ENCODE peak calls at places on chromosomes 11 and 22, in ten cellular contexts. I, H, P, Q, W, R, Y, U, B and L are unnamed samples.

GRCh38 chr11:82810326-82810725 is 76.7 kb upstream of the FAM181B start:
- DNase-seq in P (no peak), R (no peak), Q (no peak), U (no peak), Y (no peak), H (no peak), I (no peak), W (no peak), B (no peak), L (no peak)

GRCh38 chr11:2316169-2316962 is 14.6 kb downstream of the TSPAN32 start:
- DNase-seq in R (no peak), P (no peak), I (no peak), B (no peak), U (peak; percentile 43), Y (no peak), W (no peak), H (no peak), Q (no peak), L (no peak)

GRCh38 chr11:65219930-65220213 is 38.1 kb downstream of the CAPN1 start:
- DNase-seq in Q (no peak), H (no peak), P (no peak), I (no peak), B (no peak), Y (no peak), R (no peak), W (no peak), U (peak; percentile 2), L (no peak)

GRCh38 chr11:57873196-57873911 is 111.8 kb downstream of the CTNND1 start:
- DNase-seq in W (no peak), Q (no peak), H (no peak), R (no peak), I (no peak), P (no peak), Y (no peak), B (no peak), U (no peak), L (no peak)

GRCh38 chr11:13761250-13761649 is 92.8 kb downstream of the FAR1 start:
- DNase-seq in W (no peak), B (no peak), P (no peak), H (no peak), Y (no peak), R (no peak), I (no peak), U (no peak), Q (no peak), L (no peak)

GRCh38 chr11:11513438-11513837 is 108.4 kb downstream of the GALNT18 start:
- DNase-seq in W (no peak), P (peak; percentile 77), U (no peak), B (no peak), R (no peak), Q (no peak), H (no peak), Y (no peak), I (no peak), L (no peak)

GRCh38 chr11:115345840-115346239 is 158.4 kb downstream of the CADM1 start:
- DNase-seq in U (no peak), W (no peak), H (no peak), B (no peak), R (no peak), Q (no peak), I (no peak), P (no peak), Y (no peak), L (no peak)

GRCh38 chr11:281486-282161 is 3.4 kb downstream of the NLRP6 start:
- DNase-seq in U (no peak), Y (no peak), P (no peak), B (no peak), W (no peak), I (no peak), H (no peak), R (no peak), Q (no peak), L (no peak)

GRCh38 chr11:96817488-96817887 is 427.7 kb downstream of the JRKL start:
- DNase-seq in W (no peak), H (no peak), I (no peak), P (no peak), Y (peak; percentile 12), R (no peak), U (no peak), B (no peak), Q (no peak), L (no peak)

GRCh38 chr11:66419825-66420224 is 1.0 kb upstream of the NPAS4 start:
- DNase-seq in Q (no peak), R (no peak), U (no peak), P (no peak), W (peak; percentile 81), B (no peak), I (no peak), Y (no peak), H (no peak), L (no peak)

GRCh38 chr22:46894081-46894671 is 131.7 kb downstream of the TBC1D22A start:
- DNase-seq in R (peak; percentile 47), H (no peak), W (no peak), Y (no peak), P (peak; percentile 39), B (no peak), Q (no peak), U (no peak), I (no peak), L (peak; percentile 63)

GRCh38 chr11:19506803-19507466 is 205.7 kb upstream of the NAV2 start:
- DNase-seq in B (no peak), P (no peak), R (no peak), Y (no peak), Q (no peak), H (no peak), W (no peak), U (no peak), I (no peak), L (no peak)

GRCh38 chr11:123253909-123254308 is 58.9 kb upstream of the CLMP start:
- DNase-seq in Q (no peak), Y (no peak), I (no peak), W (no peak), R (no peak), U (no peak), H (no peak), B (no peak), P (no peak), L (no peak)

GRCh38 chr11:120863359-120863758 is 160.5 kb upstream of the TBCEL start:
- DNase-seq in Y (no peak), R (no peak), P (no peak), U (no peak), H (no peak), B (no peak), Q (no peak), I (no peak), W (no peak), L (no peak)

GRCh38 chr11:44998051-44998450 is 47.4 kb upstream of the TP53I11 start:
- DNase-seq in R (no peak), I (no peak), W (peak; percentile 34), U (no peak), B (no peak), Q (no peak), Y (no peak), H (no peak), P (no peak), L (no peak)

GRCh38 chr11:79243412-79244174 is 197.2 kb downstream of the TENM4 start:
- DNase-seq in H (no peak), R (no peak), I (no peak), Y (no peak), Q (no peak), W (no peak), B (no peak), P (peak; percentile 26), U (no peak), L (peak; percentile 24)

GRCh38 chr11:29282088-29282487 is 734.7 kb downstream of the KCNA4 start:
- DNase-seq in W (no peak), P (peak; percentile 59), Y (no peak), R (no peak), U (no peak), H (no peak), Q (no peak), B (no peak), I (no peak), L (peak; percentile 44)

GRCh38 chr22:39526736-39527171 is 5.8 kb downstream of the RPS19BP1 start:
- DNase-seq in P (no peak), W (no peak), R (no peak), B (peak; percentile 71), I (peak; percentile 67), Y (no peak), H (no peak), Q (no peak), U (no peak), L (no peak)

GRCh38 chr22:46007003-46007847 is 30.3 kb upstream of the WNT7B start:
- DNase-seq in W (no peak), I (peak; percentile 76), U (peak; percentile 84), B (no peak), Q (no peak), Y (no peak), P (peak; percentile 47), R (peak; percentile 76), H (no peak), L (no peak)

GRCh38 chr11:61918251-61919112 is 1.1 kb upstream of the RAB3IL1 start:
- DNase-seq in W (no peak), P (no peak), Q (no peak), R (peak; percentile 70), H (no peak), Y (peak; percentile 9), B (no peak), U (no peak), I (no peak), L (no peak)